ENCODE peak calls at places on chromosome 2, in ten cellular contexts. One of them, this sample, is unnamed.

GRCh38 chr2:10330700-10331032 is 28.0 kb downstream of the HPCAL1 start:
- DNase-seq in astrocyte of the spinal cord: no peak
- DNase-seq in lower leg skin: no peak
- DNase-seq in coronary artery: no peak
- DNase-seq in GM10248: no peak
- DNase-seq in mesothelial cell of epicardium: no peak
- DNase-seq in RWPE1: no peak
- DNase-seq in CD4-positive, alpha-beta T cell: no peak
- DNase-seq in MM.1S: no peak
- DNase-seq in nephron progenitor cell: no peak
- DNase-seq in this sample: no peak

GRCh38 chr2:174699993-174700766 is 64.1 kb downstream of the CHRNA1 start:
- DNase-seq in MM.1S: peak; percentile 45
- DNase-seq in astrocyte of the spinal cord: peak; percentile 56
- DNase-seq in coronary artery: peak; percentile 7
- DNase-seq in GM10248: peak; percentile 65
- DNase-seq in lower leg skin: no peak
- DNase-seq in RWPE1: peak; percentile 58
- DNase-seq in CD4-positive, alpha-beta T cell: peak; percentile 20
- DNase-seq in nephron progenitor cell: peak; percentile 33
- DNase-seq in mesothelial cell of epicardium: no peak
- DNase-seq in this sample: no peak

GRCh38 chr2:197269815-197270214 is 40.8 kb downstream of the ANKRD44 start:
- DNase-seq in nephron progenitor cell: no peak
- DNase-seq in RWPE1: no peak
- DNase-seq in CD4-positive, alpha-beta T cell: no peak
- DNase-seq in MM.1S: no peak
- DNase-seq in lower leg skin: no peak
- DNase-seq in astrocyte of the spinal cord: no peak
- DNase-seq in coronary artery: no peak
- DNase-seq in GM10248: no peak
- DNase-seq in mesothelial cell of epicardium: no peak
- DNase-seq in this sample: no peak

GRCh38 chr2:98669675-98670074 is 61.3 kb downstream of the MGAT4A start:
- DNase-seq in lower leg skin: no peak
- DNase-seq in GM10248: no peak
- DNase-seq in mesothelial cell of epicardium: no peak
- DNase-seq in CD4-positive, alpha-beta T cell: no peak
- DNase-seq in astrocyte of the spinal cord: no peak
- DNase-seq in MM.1S: no peak
- DNase-seq in coronary artery: no peak
- DNase-seq in RWPE1: no peak
- DNase-seq in nephron progenitor cell: no peak
- DNase-seq in this sample: no peak

GRCh38 chr2:105797298-105797819 is 52.6 kb downstream of the NCK2 start:
- DNase-seq in coronary artery: no peak
- DNase-seq in GM10248: no peak
- DNase-seq in MM.1S: peak; percentile 88
- DNase-seq in nephron progenitor cell: no peak
- DNase-seq in CD4-positive, alpha-beta T cell: no peak
- DNase-seq in RWPE1: no peak
- DNase-seq in mesothelial cell of epicardium: no peak
- DNase-seq in lower leg skin: peak; percentile 57
- DNase-seq in astrocyte of the spinal cord: no peak
- DNase-seq in this sample: peak; percentile 54

GRCh38 chr2:50401772-50402653 is 629.9 kb downstream of the NRXN1 start:
- DNase-seq in CD4-positive, alpha-beta T cell: no peak
- DNase-seq in GM10248: peak; percentile 17
- DNase-seq in lower leg skin: peak; percentile 33
- DNase-seq in MM.1S: peak; percentile 71
- DNase-seq in RWPE1: peak; percentile 26
- DNase-seq in coronary artery: no peak
- DNase-seq in astrocyte of the spinal cord: peak; percentile 52
- DNase-seq in mesothelial cell of epicardium: peak; percentile 80
- DNase-seq in nephron progenitor cell: peak; percentile 76
- DNase-seq in this sample: no peak

GRCh38 chr2:238973038-238973772 is 125.3 kb downstream of the TWIST2 start:
- DNase-seq in lower leg skin: no peak
- DNase-seq in coronary artery: no peak
- DNase-seq in GM10248: peak; percentile 7
- DNase-seq in RWPE1: no peak
- DNase-seq in MM.1S: no peak
- DNase-seq in astrocyte of the spinal cord: peak; percentile 43
- DNase-seq in nephron progenitor cell: no peak
- DNase-seq in mesothelial cell of epicardium: no peak
- DNase-seq in CD4-positive, alpha-beta T cell: no peak
- DNase-seq in this sample: no peak

GRCh38 chr2:142321706-142322280 is 191.0 kb upstream of the LRP1B start:
- DNase-seq in astrocyte of the spinal cord: peak; percentile 23
- DNase-seq in RWPE1: no peak
- DNase-seq in coronary artery: no peak
- DNase-seq in CD4-positive, alpha-beta T cell: no peak
- DNase-seq in mesothelial cell of epicardium: no peak
- DNase-seq in lower leg skin: no peak
- DNase-seq in nephron progenitor cell: no peak
- DNase-seq in MM.1S: no peak
- DNase-seq in GM10248: no peak
- DNase-seq in this sample: no peak

GRCh38 chr2:209613941-209614340 is 157.7 kb upstream of the UNC80 start:
- DNase-seq in GM10248: no peak
- DNase-seq in nephron progenitor cell: no peak
- DNase-seq in RWPE1: no peak
- DNase-seq in coronary artery: no peak
- DNase-seq in MM.1S: no peak
- DNase-seq in astrocyte of the spinal cord: no peak
- DNase-seq in CD4-positive, alpha-beta T cell: no peak
- DNase-seq in lower leg skin: no peak
- DNase-seq in mesothelial cell of epicardium: no peak
- DNase-seq in this sample: no peak

GRCh38 chr2:38498039-38498438 is 104.7 kb downstream of the HNRNPLL start:
- DNase-seq in lower leg skin: no peak
- DNase-seq in mesothelial cell of epicardium: no peak
- DNase-seq in coronary artery: no peak
- DNase-seq in MM.1S: no peak
- DNase-seq in RWPE1: no peak
- DNase-seq in nephron progenitor cell: peak; percentile 34
- DNase-seq in GM10248: peak; percentile 54
- DNase-seq in CD4-positive, alpha-beta T cell: no peak
- DNase-seq in astrocyte of the spinal cord: no peak
- DNase-seq in this sample: no peak

GRCh38 chr2:179842498-179843153 is 18.8 kb downstream of the ZNF385B start:
- DNase-seq in lower leg skin: no peak
- DNase-seq in mesothelial cell of epicardium: no peak
- DNase-seq in RWPE1: no peak
- DNase-seq in astrocyte of the spinal cord: peak; percentile 27
- DNase-seq in nephron progenitor cell: peak; percentile 51
- DNase-seq in coronary artery: no peak
- DNase-seq in CD4-positive, alpha-beta T cell: no peak
- DNase-seq in MM.1S: peak; percentile 58
- DNase-seq in GM10248: peak; percentile 13
- DNase-seq in this sample: no peak

GRCh38 chr2:70140978-70141753 is 49.7 kb downstream of the C2orf42 start:
- DNase-seq in CD4-positive, alpha-beta T cell: peak; percentile 41
- DNase-seq in lower leg skin: peak; percentile 89
- DNase-seq in coronary artery: peak; percentile 84
- DNase-seq in astrocyte of the spinal cord: peak; percentile 35
- DNase-seq in mesothelial cell of epicardium: peak; percentile 67
- DNase-seq in GM10248: peak; percentile 68
- DNase-seq in nephron progenitor cell: no peak
- DNase-seq in MM.1S: peak; percentile 40
- DNase-seq in RWPE1: peak; percentile 87
- DNase-seq in this sample: peak; percentile 74

GRCh38 chr2:119248311-119248710 is 24.7 kb downstream of the STEAP3 start:
- DNase-seq in CD4-positive, alpha-beta T cell: no peak
- DNase-seq in nephron progenitor cell: no peak
- DNase-seq in RWPE1: peak; percentile 68
- DNase-seq in lower leg skin: no peak
- DNase-seq in MM.1S: no peak
- DNase-seq in GM10248: no peak
- DNase-seq in astrocyte of the spinal cord: peak; percentile 80
- DNase-seq in coronary artery: no peak
- DNase-seq in mesothelial cell of epicardium: no peak
- DNase-seq in this sample: no peak

GRCh38 chr2:221674446-221674845 is 102.3 kb upstream of the EPHA4 start:
- DNase-seq in coronary artery: no peak
- DNase-seq in CD4-positive, alpha-beta T cell: no peak
- DNase-seq in mesothelial cell of epicardium: no peak
- DNase-seq in astrocyte of the spinal cord: peak; percentile 35
- DNase-seq in MM.1S: no peak
- DNase-seq in RWPE1: no peak
- DNase-seq in GM10248: no peak
- DNase-seq in nephron progenitor cell: no peak
- DNase-seq in lower leg skin: no peak
- DNase-seq in this sample: no peak

GRCh38 chr2:42010743-42011298 is 37.0 kb upstream of the PKDCC start:
- DNase-seq in coronary artery: no peak
- DNase-seq in CD4-positive, alpha-beta T cell: no peak
- DNase-seq in astrocyte of the spinal cord: peak; percentile 74
- DNase-seq in lower leg skin: no peak
- DNase-seq in mesothelial cell of epicardium: no peak
- DNase-seq in RWPE1: no peak
- DNase-seq in MM.1S: no peak
- DNase-seq in GM10248: no peak
- DNase-seq in nephron progenitor cell: no peak
- DNase-seq in this sample: no peak

GRCh38 chr2:214311931-214312749 is 98.7 kb upstream of the VWC2L start:
- DNase-seq in lower leg skin: no peak
- DNase-seq in GM10248: no peak
- DNase-seq in nephron progenitor cell: no peak
- DNase-seq in mesothelial cell of epicardium: no peak
- DNase-seq in astrocyte of the spinal cord: no peak
- DNase-seq in MM.1S: no peak
- DNase-seq in coronary artery: no peak
- DNase-seq in RWPE1: peak; percentile 73
- DNase-seq in CD4-positive, alpha-beta T cell: no peak
- DNase-seq in this sample: no peak

GRCh38 chr2:188978291-188979081 is 4.3 kb downstream of the COL3A1 start:
- DNase-seq in coronary artery: no peak
- DNase-seq in astrocyte of the spinal cord: peak; percentile 89
- DNase-seq in MM.1S: peak; percentile 49
- DNase-seq in GM10248: peak; percentile 29
- DNase-seq in RWPE1: no peak
- DNase-seq in lower leg skin: peak; percentile 32
- DNase-seq in CD4-positive, alpha-beta T cell: no peak
- DNase-seq in mesothelial cell of epicardium: no peak
- DNase-seq in nephron progenitor cell: no peak
- DNase-seq in this sample: no peak

GRCh38 chr2:44952143-44952805 is 10.8 kb downstream of the SIX3 start:
- DNase-seq in lower leg skin: no peak
- DNase-seq in astrocyte of the spinal cord: peak; percentile 53
- DNase-seq in coronary artery: no peak
- DNase-seq in GM10248: peak; percentile 83
- DNase-seq in RWPE1: peak; percentile 44
- DNase-seq in mesothelial cell of epicardium: no peak
- DNase-seq in CD4-positive, alpha-beta T cell: no peak
- DNase-seq in nephron progenitor cell: peak; percentile 81
- DNase-seq in MM.1S: peak; percentile 69
- DNase-seq in this sample: no peak

GRCh38 chr2:179274749-179275148 is 10.1 kb upstream of the SESTD1 start:
- DNase-seq in coronary artery: no peak
- DNase-seq in mesothelial cell of epicardium: no peak
- DNase-seq in RWPE1: no peak
- DNase-seq in lower leg skin: no peak
- DNase-seq in GM10248: no peak
- DNase-seq in CD4-positive, alpha-beta T cell: no peak
- DNase-seq in astrocyte of the spinal cord: no peak
- DNase-seq in MM.1S: peak; percentile 51
- DNase-seq in nephron progenitor cell: no peak
- DNase-seq in this sample: no peak

DNA sequence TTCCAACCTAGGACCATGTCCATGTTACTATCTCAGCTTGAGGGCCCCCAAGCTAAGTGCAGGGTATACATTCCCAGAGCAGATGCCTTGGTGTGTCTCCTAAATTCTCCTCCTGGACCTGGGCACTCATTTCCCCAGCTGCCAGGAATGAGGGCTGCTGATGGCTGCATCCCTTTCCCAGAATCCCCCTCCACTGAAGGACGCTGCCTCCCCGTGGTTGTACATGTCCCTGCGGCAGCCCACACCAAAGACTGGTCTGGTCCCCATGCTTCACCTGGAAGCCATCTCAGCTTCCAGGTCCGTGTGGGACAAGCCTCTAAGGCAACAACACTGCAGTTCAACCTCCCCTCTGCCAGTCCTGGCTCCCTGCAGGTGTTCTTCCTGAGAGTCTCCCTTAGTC is 14.6 kb downstream of the TMEM163 start:
- DNase-seq in mesothelial cell of epicardium: no peak
- DNase-seq in MM.1S: no peak
- DNase-seq in coronary artery: no peak
- DNase-seq in astrocyte of the spinal cord: no peak
- DNase-seq in nephron progenitor cell: no peak
- DNase-seq in lower leg skin: no peak
- DNase-seq in RWPE1: no peak
- DNase-seq in GM10248: no peak
- DNase-seq in CD4-positive, alpha-beta T cell: no peak
- DNase-seq in this sample: no peak
- TF ChIP-seq CTCF in mesothelial cell of epicardium: no peak
- TF ChIP-seq CTCF in MM.1S: no peak
- TF ChIP-seq CTCF in coronary artery: no peak
- TF ChIP-seq CTCF in astrocyte of the spinal cord: no peak
- TF ChIP-seq CTCF in nephron progenitor cell: no peak
- TF ChIP-seq CTCF in lower leg skin: no peak
- TF ChIP-seq CTCF in RWPE1: no peak
- TF ChIP-seq CTCF in GM10248: no peak
- TF ChIP-seq CTCF in CD4-positive, alpha-beta T cell: no peak
- TF ChIP-seq CTCF in this sample: no peak

GRCh38 chr2:224058048-224058775 is 19.1 kb upstream of the SERPINE2 start:
- DNase-seq in lower leg skin: no peak
- DNase-seq in coronary artery: no peak
- DNase-seq in astrocyte of the spinal cord: no peak
- DNase-seq in nephron progenitor cell: no peak
- DNase-seq in MM.1S: no peak
- DNase-seq in RWPE1: no peak
- DNase-seq in GM10248: no peak
- DNase-seq in CD4-positive, alpha-beta T cell: no peak
- DNase-seq in mesothelial cell of epicardium: no peak
- DNase-seq in this sample: no peak
- TF ChIP-seq CTCF in lower leg skin: no peak
- TF ChIP-seq CTCF in coronary artery: no peak
- TF ChIP-seq CTCF in astrocyte of the spinal cord: no peak
- TF ChIP-seq CTCF in nephron progenitor cell: no peak
- TF ChIP-seq CTCF in MM.1S: peak; percentile 8
- TF ChIP-seq CTCF in RWPE1: no peak
- TF ChIP-seq CTCF in GM10248: no peak
- TF ChIP-seq CTCF in CD4-positive, alpha-beta T cell: no peak
- TF ChIP-seq CTCF in mesothelial cell of epicardium: no peak
- TF ChIP-seq CTCF in this sample: no peak

GRCh38 chr2:74080346-74080745 is 67.4 kb downstream of the BOLA3 start:
- DNase-seq in RWPE1: no peak
- DNase-seq in lower leg skin: no peak
- DNase-seq in MM.1S: no peak
- DNase-seq in coronary artery: no peak
- DNase-seq in mesothelial cell of epicardium: no peak
- DNase-seq in astrocyte of the spinal cord: no peak
- DNase-seq in nephron progenitor cell: no peak
- DNase-seq in GM10248: peak; percentile 53
- DNase-seq in CD4-positive, alpha-beta T cell: no peak
- DNase-seq in this sample: no peak
- TF ChIP-seq CTCF in RWPE1: no peak
- TF ChIP-seq CTCF in lower leg skin: no peak
- TF ChIP-seq CTCF in MM.1S: peak; percentile 22
- TF ChIP-seq CTCF in coronary artery: no peak
- TF ChIP-seq CTCF in mesothelial cell of epicardium: no peak
- TF ChIP-seq CTCF in astrocyte of the spinal cord: no peak
- TF ChIP-seq CTCF in nephron progenitor cell: no peak
- TF ChIP-seq CTCF in GM10248: peak; percentile 36
- TF ChIP-seq CTCF in CD4-positive, alpha-beta T cell: no peak
- TF ChIP-seq CTCF in this sample: no peak

GRCh38 chr2:232523682-232524597 is 2.0 kb upstream of the CHRND start:
- DNase-seq in CD4-positive, alpha-beta T cell: no peak
- DNase-seq in mesothelial cell of epicardium: no peak
- DNase-seq in lower leg skin: no peak
- DNase-seq in MM.1S: no peak
- DNase-seq in astrocyte of the spinal cord: peak; percentile 9
- DNase-seq in nephron progenitor cell: peak; percentile 78
- DNase-seq in RWPE1: peak; percentile 23
- DNase-seq in coronary artery: no peak
- DNase-seq in GM10248: no peak
- DNase-seq in this sample: no peak
- TF ChIP-seq CTCF in CD4-positive, alpha-beta T cell: no peak
- TF ChIP-seq CTCF in mesothelial cell of epicardium: no peak
- TF ChIP-seq CTCF in lower leg skin: no peak
- TF ChIP-seq CTCF in MM.1S: peak; percentile 3
- TF ChIP-seq CTCF in astrocyte of the spinal cord: peak; percentile 35
- TF ChIP-seq CTCF in nephron progenitor cell: peak; percentile 32
- TF ChIP-seq CTCF in RWPE1: no peak
- TF ChIP-seq CTCF in coronary artery: no peak
- TF ChIP-seq CTCF in GM10248: peak; percentile 20
- TF ChIP-seq CTCF in this sample: no peak

This sample was measured in natural killer cell.